ENCODE peak calls at places on chromosomes 16 and 17, in nine cellular contexts. I is A549, R is stomach, L is IMR-90, V is ovary, G is gastrocnemius medialis, X is uterus, U is body of pancreas, E is esophagus squamous epithelium. B is an unnamed sample. For H3K9me3, the result is how much of the 10 kb centered on the place peaks cover.

GRCh38 chr17:81932333-81932983 is 4.6 kb downstream of the PYCR1 start:
- DNase-seq in X (no peak), I (no peak), R (no peak), U (no peak), G (no peak), V (no peak), L (no peak), E (no peak), B (no peak)

GRCh38 chr16:86901483-86901882 is 323.1 kb downstream of the FOXL1 start:
- DNase-seq in V (no peak), E (no peak), U (peak), I (peak), X (no peak), G (no peak), R (no peak), L (peak), B (no peak)

GRCh38 chr17:76657505-76658386 is 14.2 kb upstream of the ST6GALNAC1 start:
- DNase-seq in G (no peak), E (no peak), U (no peak), V (no peak), R (no peak), X (no peak), L (no peak), I (no peak), B (no peak)

GRCh38 chr17:68697850-68698313 is 96.7 kb upstream of the FAM20A start:
- DNase-seq in U (peak), L (peak), G (no peak), X (peak), I (no peak), R (peak), V (no peak), E (no peak), B (no peak)

GRCh38 chr17:7781467-7781866 is 52.5 kb upstream of the KDM6B start:
- DNase-seq in G (no peak), V (no peak), I (no peak), E (no peak), L (no peak), X (no peak), R (no peak), U (no peak), B (no peak)

GRCh38 chr16:81601008-81601428 is 156.4 kb downstream of the CMIP start:
- DNase-seq in R (no peak), E (no peak), L (peak), G (no peak), U (no peak), I (peak), V (no peak), X (no peak), B (no peak)

GRCh38 chr17:63834431-63835166 is 7.1 kb upstream of the FTSJ3 start:
- DNase-seq in U (peak), E (no peak), R (peak), I (peak), X (no peak), V (no peak), G (peak), L (peak), B (peak)

GRCh38 chr17:7548585-7549400 is at the start of gene TNFSF12:
- DNase-seq in G (peak), I (no peak), R (peak), L (peak), U (peak), E (no peak), V (peak), X (peak), B (peak)

GRCh38 chr16:21088143-21088542 is 62.5 kb downstream of the DNAH3 start:
- DNase-seq in R (no peak), V (no peak), E (no peak), I (no peak), X (no peak), G (no peak), U (no peak), L (no peak), B (no peak)

GRCh38 chr17:38728290-38728831 is 1.8 kb upstream of the CISD3 start:
- DNase-seq in L (no peak), I (no peak), G (no peak), V (no peak), R (no peak), U (no peak), X (no peak), E (no peak), B (no peak)

DNA sequence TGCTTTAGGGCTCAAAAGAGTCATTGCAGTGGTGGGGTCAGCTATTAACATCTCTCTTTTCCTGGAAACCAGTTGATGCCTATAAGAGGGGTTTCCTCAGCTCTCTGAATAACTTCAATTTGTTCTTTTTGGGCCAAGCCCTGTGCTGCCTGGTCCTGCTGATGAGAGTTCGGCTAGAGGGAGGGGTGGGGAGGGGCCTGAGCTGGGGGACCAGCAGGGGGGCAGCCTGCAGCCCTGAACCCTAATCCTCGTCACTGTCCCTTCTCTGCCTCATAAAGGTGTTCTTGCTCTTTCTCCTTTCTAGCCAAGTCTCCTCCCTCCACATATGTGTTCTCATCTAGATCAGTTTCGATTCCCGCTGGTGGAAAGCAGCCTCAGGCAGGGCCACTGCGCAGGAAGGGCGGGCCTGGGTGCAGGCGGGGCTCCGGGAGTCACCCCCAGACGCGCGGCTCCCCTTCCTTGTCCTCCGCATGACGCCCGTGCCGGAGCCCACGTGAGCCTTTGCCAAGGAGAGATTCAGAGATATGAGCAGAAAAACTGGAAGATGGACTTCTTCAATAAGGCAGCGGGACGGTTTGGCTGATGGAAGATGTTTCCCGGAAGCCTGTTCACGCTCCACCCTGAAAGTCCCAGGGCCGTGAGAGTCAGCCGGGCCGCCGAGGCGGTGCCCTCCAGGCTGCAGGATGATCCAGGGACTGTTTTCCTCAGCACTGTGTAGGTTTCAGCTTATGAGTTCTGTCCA is 15.0 kb upstream of the RHOT1 start:
- DNase-seq in E (peak), I (peak), U (peak), G (peak), R (peak), L (peak), X (peak), V (peak), B (peak)
- TF ChIP-seq POLR2A in E (no peak), I (peak), U (no peak), G (no peak), R (no peak), L (no peak), X (peak), V (no peak), B (peak)

GRCh38 chr17:59542960-59543635 is 22.3 kb upstream of the DHX40 start:
- DNase-seq in E (no peak), L (no peak), R (no peak), U (no peak), I (no peak), X (no peak), V (no peak), G (no peak), B (no peak)
- H3K9me3 ChIP-seq in E (under half), L (under half), R (under half), U (under half), I (under half), X (under half), V (under half), G (under half), B (under half)

GRCh38 chr17:49787932-49788442 is 494 bp upstream of the KAT7 start:
- DNase-seq in I (no peak), V (no peak), L (no peak), R (no peak), G (no peak), U (peak), E (no peak), X (no peak), B (no peak)

GRCh38 chr17:49793309-49793708 is 4.8 kb downstream of the KAT7 start:
- DNase-seq in G (no peak), X (no peak), L (no peak), E (no peak), I (no peak), U (no peak), V (no peak), R (no peak), B (no peak)

GRCh38 chr17:49784636-49785035 is 3.8 kb upstream of the KAT7 start:
- DNase-seq in X (no peak), E (no peak), G (no peak), I (no peak), R (no peak), L (no peak), V (no peak), U (no peak), B (no peak)

GRCh38 chr17:49789278-49789578 is 747 bp downstream of the KAT7 start:
- DNase-seq in U (no peak), R (no peak), X (no peak), E (no peak), G (no peak), L (no peak), V (no peak), I (no peak), B (no peak)

GRCh38 chr17:49788443-49789277 is at the start of gene KAT7:
- DNase-seq in E (peak), V (peak), G (peak), X (peak), R (peak), I (peak), L (peak), U (peak), B (peak)
- TF ChIP-seq POLR2A in E (no peak), V (peak), G (peak), X (peak), R (peak), I (peak), L (peak), U (peak), B (peak)

DNA sequence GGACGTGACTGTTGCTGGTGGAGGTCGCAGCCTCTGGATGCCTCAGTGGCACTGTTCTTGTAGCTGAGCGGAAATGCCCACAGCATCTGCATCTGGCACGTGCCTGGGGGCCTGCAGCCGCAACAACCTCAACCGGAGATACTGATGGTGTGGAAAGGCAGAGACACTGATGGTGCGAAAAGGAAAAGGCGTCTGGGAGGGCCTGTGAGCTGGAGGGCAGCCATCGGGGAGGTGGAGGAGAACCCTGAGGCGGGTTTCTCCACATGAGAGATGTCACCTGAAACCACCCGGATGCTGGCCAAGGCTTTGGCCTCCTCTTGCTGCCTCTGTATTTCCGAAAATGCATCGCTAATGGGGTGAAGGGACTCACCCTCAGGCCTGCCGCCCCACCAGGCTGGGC is 284.8 kb upstream of the WSB1 start:
- DNase-seq in V (no peak), X (no peak), E (no peak), U (no peak), I (no peak), R (no peak), G (no peak), L (no peak), B (no peak)
- H3K9me3 ChIP-seq in V (under half), X (under half), E (under half), U (under half), I (under half), R (under half), G (under half), L (under half), B (under half)